ENCODE peak calls at places on chromosomes 13 and 19, in five cellular contexts. W, F, P, G and S are unnamed samples.
A peak's percentile ranks its signal among the peaks of the same experiment; 100 is the strongest.

GRCh38 chr19:33879818-33880575 is 83.3 kb downstream of the KCTD15 start:
- DNase-seq in G (peak; percentile 13), W (no peak), F (no peak), P (no peak), S (peak; percentile 59)

GRCh38 chr13:74406439-74406838 is 272.2 kb upstream of the KLF12 start:
- DNase-seq in G (no peak), F (no peak), W (no peak), P (no peak), S (no peak)

GRCh38 chr13:30346159-30346788 is 38.9 kb upstream of the KATNAL1 start:
- DNase-seq in G (no peak), F (peak; percentile 34), W (no peak), P (no peak), S (peak; percentile 25)

GRCh38 chr19:5051619-5052018 is 82.7 kb downstream of the KDM4B start:
- DNase-seq in W (no peak), F (no peak), P (no peak), G (no peak), S (no peak)

GRCh38 chr19:52198678-52199077 is 8.8 kb downstream of the PPP2R1A start:
- DNase-seq in G (no peak), W (no peak), F (no peak), P (no peak), S (no peak)

GRCh38 chr13:99617474-99618255 is 116.4 kb downstream of the TM9SF2 start:
- DNase-seq in G (peak; percentile 29), F (peak; percentile 50), W (no peak), P (peak; percentile 89), S (no peak)

GRCh38 chr19:49851456-49852259 is 699 bp downstream of the PTOV1 start:
- DNase-seq in P (peak; percentile 87), G (peak; percentile 37), W (peak; percentile 40), F (peak; percentile 52), S (peak; percentile 47)

GRCh38 chr19:45097776-45098520 is 5.0 kb downstream of the PPP1R37 start:
- DNase-seq in W (peak; percentile 50), F (peak; percentile 48), P (no peak), G (peak; percentile 73), S (peak; percentile 53)

GRCh38 chr13:113123226-113124150 is 889 bp downstream of the F10 start:
- DNase-seq in P (peak; percentile 50), W (no peak), G (no peak), F (no peak), S (no peak)

GRCh38 chr13:34153428-34154180 is 335.7 kb downstream of the RFC3 start:
- DNase-seq in W (no peak), G (peak; percentile 62), P (peak; percentile 7), F (no peak), S (no peak)

GRCh38 chr13:45834411-45834994 is 17.1 kb downstream of the SIAH3 start:
- DNase-seq in G (no peak), P (no peak), F (no peak), W (no peak), S (no peak)

GRCh38 chr13:105796081-105796480 is 739.4 kb downstream of the EFNB2 start:
- DNase-seq in G (no peak), W (no peak), P (no peak), F (no peak), S (no peak)

GRCh38 chr13:64274481-64275217 is 2859.0 kb upstream of the PCDH20 start:
- DNase-seq in W (no peak), F (no peak), P (no peak), G (peak; percentile 68), S (no peak)

GRCh38 chr13:90396266-90396665 is 951.2 kb upstream of the MIR17HG start:
- DNase-seq in W (no peak), F (no peak), P (no peak), G (no peak), S (no peak)

GRCh38 chr13:110536006-110536693 is 25.4 kb downstream of the RAB20 start:
- DNase-seq in P (no peak), G (no peak), W (no peak), F (no peak), S (no peak)

GRCh38 chr13:24267801-24268200 is 41.6 kb upstream of the C1QTNF9 start:
- DNase-seq in F (no peak), W (no peak), P (no peak), G (no peak), S (no peak)

GRCh38 chr13:78764665-78765064 is 105.7 kb upstream of the OBI1 start:
- DNase-seq in F (no peak), W (no peak), P (peak; percentile 58), G (no peak), S (no peak)

GRCh38 chr19:54188224-54188871 is 1.0 kb downstream of the MBOAT7 start:
- DNase-seq in W (peak; percentile 43), F (peak; percentile 63), P (peak; percentile 45), G (peak; percentile 89), S (no peak)

DNA sequence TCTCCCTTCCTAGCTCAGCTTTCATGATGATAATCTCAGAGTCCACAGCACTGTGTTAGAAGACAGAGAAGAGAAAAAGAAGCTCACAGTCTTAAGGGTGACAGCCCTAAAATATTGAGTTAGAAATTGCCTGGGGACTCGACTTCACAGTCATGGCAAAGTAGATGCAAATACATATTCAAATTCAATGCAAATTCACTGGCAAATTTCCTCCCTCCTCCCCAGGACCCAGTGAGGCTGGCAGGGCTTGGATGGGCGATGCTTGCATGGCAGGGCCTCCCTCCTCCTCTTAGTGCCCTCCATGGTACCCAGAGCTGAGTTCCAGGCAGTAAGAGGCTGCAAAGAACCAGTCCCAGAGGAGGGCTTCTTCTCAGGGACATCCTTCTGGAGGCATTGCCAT is 115.6 kb upstream of the UQCRFS1 start:
- DNase-seq in F (no peak), G (no peak), W (no peak), P (no peak), S (no peak)
- H3K4me3 ChIP-seq in F (no peak overlapping the region), G (no peak overlapping the region), W (no peak overlapping the region), P (no peak overlapping the region), S (no peak overlapping the region)

GRCh38 chr13:84844473-84844872 is 954.7 kb downstream of the SLITRK6 start:
- DNase-seq in F (no peak), W (no peak), P (peak; percentile 53), G (no peak), S (no peak)
- TF ChIP-seq CTCF in F (no peak), W (no peak), P (peak; percentile 63), G (no peak), S (peak; percentile 18)

GRCh38 chr19:11480081-11480926 is 542 bp downstream of the ELAVL3 start:
- DNase-seq in P (peak; percentile 46), G (no peak), W (no peak), F (no peak), S (no peak)

GRCh38 chr19:11479470-11480080 is 1.3 kb downstream of the ELAVL3 start:
- DNase-seq in P (peak; percentile 91), W (no peak), F (peak; percentile 66), G (no peak), S (peak; percentile 45)

GRCh38 chr19:11481777-11482383 is 1.0 kb upstream of the ELAVL3 start:
- DNase-seq in W (peak; percentile 45), P (peak; percentile 95), G (peak; percentile 81), F (peak; percentile 51), S (peak; percentile 51)

GRCh38 chr19:11482384-11483050 is 1.7 kb upstream of the ELAVL3 start:
- DNase-seq in W (peak; percentile 62), F (peak; percentile 81), G (peak; percentile 78), P (peak; percentile 90), S (peak; percentile 80)

DNA sequence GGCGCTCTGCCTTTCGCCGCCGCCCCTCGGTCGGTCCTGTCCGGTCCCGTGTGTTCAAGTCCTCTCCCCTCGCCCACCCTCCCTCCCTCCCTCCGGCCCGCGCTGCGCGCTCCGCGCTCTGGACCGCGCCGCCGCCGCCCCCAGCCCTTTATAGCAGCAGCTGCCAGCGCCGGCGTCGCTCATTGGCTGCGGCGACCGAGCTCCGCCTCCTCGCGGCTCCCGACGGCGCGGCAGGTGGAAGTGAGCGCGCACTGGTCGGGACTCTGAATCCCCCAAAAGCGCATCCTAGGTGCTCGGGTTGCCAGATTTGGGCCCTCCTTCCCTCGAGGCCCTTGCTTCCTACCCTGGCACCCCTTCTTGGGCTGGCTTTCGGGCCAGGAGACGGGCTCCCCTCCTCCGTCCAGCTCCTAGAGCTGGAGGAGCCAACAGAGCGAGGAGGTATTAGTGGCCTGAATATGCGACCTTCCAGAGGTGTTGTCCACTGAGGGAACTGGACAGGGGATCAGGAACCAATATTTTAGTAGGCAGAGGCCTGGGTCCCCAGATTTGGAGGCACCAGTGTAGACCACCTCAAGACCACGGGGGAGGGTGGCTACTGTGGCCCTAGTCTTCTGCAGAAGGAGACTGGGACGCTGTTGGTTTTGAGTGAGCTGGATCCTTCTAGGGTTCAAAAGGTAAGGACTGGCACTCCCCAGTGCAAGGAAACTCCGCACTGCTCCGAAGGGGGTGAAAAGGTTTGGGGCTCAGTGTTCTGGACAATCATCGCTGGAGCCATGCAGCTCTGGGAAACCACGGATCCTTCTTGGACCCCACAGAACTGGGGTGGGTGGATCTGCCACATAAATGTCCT is at the start of gene ELAVL3:
- DNase-seq in W (no peak), P (peak; percentile 76), F (no peak), G (no peak), S (no peak)
- H3K4me3 ChIP-seq in W (no peak within 1 kb of the TSS), P (peak within 1 kb of the TSS; percentile 61), F (no peak within 1 kb of the TSS), G (no peak within 1 kb of the TSS), S (no peak within 1 kb of the TSS)

GRCh38 chr13:104206450-104207044 is 1140.3 kb upstream of the SLC10A2 start:
- DNase-seq in G (no peak), P (no peak), F (no peak), W (no peak), S (peak; percentile 23)

GRCh38 chr13:104198811-104199210 is 1132.6 kb upstream of the SLC10A2 start:
- DNase-seq in G (no peak), P (no peak), W (no peak), F (no peak), S (no peak)

GRCh38 chr13:104204177-104204576 is 1138.0 kb upstream of the SLC10A2 start:
- DNase-seq in G (no peak), W (no peak), F (no peak), P (peak; percentile 18), S (no peak)
- TF ChIP-seq CTCF in G (no peak), W (no peak), F (no peak), P (peak; percentile 35), S (no peak)